ENCODE peak calls at places on chromosomes 1 and 21, in seven cellular contexts. X is T-helper 1 cell; U is brain microvascular endothelial cell; J is cardiac muscle cell; E is ecto neural progenitor cell; Z is MV-4-11; V is stimulated activated CD8-positive, alpha-beta memory T cell treated with anti-CD3 and anti-CD28 coated beads, Interleukin-7, amount 100 ng/mL, for 1 hour. S is an unnamed sample.

GRCh38 chr1:112040891-112041740 is 51.6 kb upstream of the KCND3 start:
- DNase-seq in X (no peak), U (no peak), J (no peak), E (no peak), Z (peak; percentile 79), V (no peak), S (no peak)

GRCh38 chr21:27275294-27275927 is 308.5 kb upstream of the ADAMTS5 start:
- DNase-seq in X (no peak), U (peak; percentile 60), J (peak; percentile 78), E (no peak), Z (peak; percentile 94), V (no peak), S (no peak)

GRCh38 chr21:41858466-41859296 is 20.5 kb downstream of the PRDM15 start:
- DNase-seq in X (no peak), U (no peak), J (no peak), E (no peak), Z (no peak), V (no peak), S (no peak)

GRCh38 chr1:237205400-237206064 is 163.5 kb downstream of the RYR2 start:
- DNase-seq in X (no peak), U (peak; percentile 24), J (peak; percentile 93), E (no peak), Z (no peak), V (no peak), S (no peak)

GRCh38 chr1:61626820-61627219 is 98.1 kb downstream of the TM2D1 start:
- DNase-seq in X (no peak), U (no peak), J (peak; percentile 63), E (no peak), Z (no peak), V (no peak), S (no peak)

GRCh38 chr1:39047374-39048229 is 21.5 kb downstream of the NDUFS5 start:
- DNase-seq in X (no peak), U (peak; percentile 95), J (peak; percentile 95), E (no peak), Z (peak; percentile 61), V (no peak), S (no peak)

GRCh38 chr1:32101233-32101681 is 6.6 kb upstream of the KPNA6 start:
- DNase-seq in X (no peak), U (peak; percentile 42), J (peak; percentile 56), E (no peak), Z (no peak), V (no peak), S (no peak)

GRCh38 chr1:60348884-60349283 is 275.3 kb upstream of the C1orf87 start:
- DNase-seq in X (no peak), U (no peak), J (no peak), E (no peak), Z (no peak), V (no peak), S (no peak)

GRCh38 chr1:194929376-194929775 is 1678.9 kb downstream of the KCNT2 start:
- DNase-seq in X (no peak), U (no peak), J (no peak), E (no peak), Z (no peak), V (no peak), S (no peak)

GRCh38 chr21:45421071-45421845 is 16.3 kb downstream of the COL18A1 start:
- DNase-seq in X (peak; percentile 5), U (no peak), J (no peak), E (no peak), Z (no peak), V (no peak), S (no peak)

GRCh38 chr1:32981003-32981909 is 16.6 kb upstream of the RNF19B start:
- DNase-seq in X (no peak), U (peak; percentile 80), J (peak; percentile 89), E (no peak), Z (peak; percentile 99), V (peak; percentile 36), S (peak; percentile 58)

GRCh38 chr1:24506706-24507422 is 4.2 kb downstream of the RCAN3 start:
- DNase-seq in X (no peak), U (no peak), J (no peak), E (no peak), Z (no peak), V (no peak), S (no peak)

S was measured in CD8-positive, alpha-beta T cell.